ENCODE peak calls at places on chromosomes 4 and X, in nine cellular contexts. J is testis, Z is stomach, S is prostate gland, H is lower leg skin, R is breast epithelium, Y is IMR-90, G is transverse colon, K is body of pancreas. X is an unnamed sample.

GRCh38 chrX:133913009-133913408 is 72.4 kb downstream of the GPC3 start:
- DNase-seq in J (no peak), Z (no peak), S (no peak), H (no peak), R (no peak), Y (no peak), G (no peak), K (no peak), X (no peak)

GRCh38 chr4:186557486-186557885 is 2.1 kb upstream of the MTNR1A start:
- DNase-seq in J (no peak), Z (no peak), S (no peak), H (no peak), R (no peak), Y (peak; percentile 45), G (no peak), K (no peak), X (no peak)

GRCh38 chr4:122456228-122457106 is at the start of gene IL2:
- DNase-seq in J (no peak), Z (no peak), S (no peak), H (no peak), R (no peak), Y (no peak), G (no peak), K (no peak), X (no peak)

GRCh38 chr4:63619771-63620170 is 789.5 kb downstream of the TECRL start:
- DNase-seq in J (no peak), Z (no peak), S (no peak), H (no peak), R (no peak), Y (no peak), G (no peak), K (no peak), X (no peak)

GRCh38 chr4:75211422-75211821 is 278.5 kb downstream of the PARM1 start:
- DNase-seq in J (no peak), Z (no peak), S (no peak), H (no peak), R (no peak), Y (no peak), G (no peak), K (no peak), X (no peak)

GRCh38 chr4:99868126-99868596 is 26.1 kb downstream of the LAMTOR3 start:
- DNase-seq in J (no peak), Z (no peak), S (peak; percentile 22), H (no peak), R (no peak), Y (peak; percentile 25), G (no peak), K (no peak), X (no peak)

GRCh38 chr4:101685126-101685525 is 105.4 kb upstream of the BANK1 start:
- DNase-seq in J (no peak), Z (no peak), S (no peak), H (no peak), R (no peak), Y (no peak), G (no peak), K (no peak), X (no peak)

GRCh38 chr4:54277691-54278090 is 48.6 kb downstream of the PDGFRA start:
- DNase-seq in J (no peak), Z (no peak), S (peak; percentile 33), H (no peak), R (no peak), Y (peak; percentile 92), G (no peak), K (no peak), X (no peak)

GRCh38 chrX:9272166-9272565 is 192.7 kb upstream of the TBL1X start:
- DNase-seq in J (no peak), Z (no peak), S (no peak), H (no peak), R (no peak), Y (no peak), G (no peak), K (no peak), X (no peak)

GRCh38 chrX:49816435-49816834 is 12.7 kb upstream of the PAGE4 start:
- DNase-seq in J (no peak), Z (no peak), S (no peak), H (no peak), R (no peak), Y (no peak), G (no peak), K (no peak), X (no peak)

GRCh38 chr4:146916479-146917076 is 29.1 kb downstream of the TTC29 start:
- DNase-seq in J (peak; percentile 28), Z (no peak), S (no peak), H (no peak), R (no peak), Y (peak; percentile 47), G (no peak), K (no peak), X (no peak)

GRCh38 chr4:55398966-55399365 is 3.2 kb downstream of the TMEM165 start:
- DNase-seq in J (no peak), Z (no peak), S (no peak), H (no peak), R (no peak), Y (peak; percentile 22), G (no peak), K (no peak), X (no peak)

GRCh38 chr4:71833175-71833900 is 49.5 kb upstream of the GC start:
- DNase-seq in J (no peak), Z (peak; percentile 58), S (no peak), H (no peak), R (no peak), Y (no peak), G (peak; percentile 41), K (no peak), X (no peak)

GRCh38 chr4:122873146-122873545 is 46.5 kb downstream of the FGF2 start:
- DNase-seq in J (no peak), Z (no peak), S (no peak), H (no peak), R (no peak), Y (no peak), G (no peak), K (no peak), X (no peak)

GRCh38 chr4:93065790-93066189 is 762.0 kb downstream of the GRID2 start:
- DNase-seq in J (no peak), Z (no peak), S (no peak), H (no peak), R (no peak), Y (no peak), G (no peak), K (no peak), X (no peak)

GRCh38 chrX:51851507-51852085 is 41.8 kb upstream of the MAGED1 start:
- DNase-seq in J (no peak), Z (no peak), S (no peak), H (no peak), R (no peak), Y (no peak), G (no peak), K (no peak), X (no peak)

GRCh38 chrX:51853251-51853650 is 40.2 kb upstream of the MAGED1 start:
- DNase-seq in J (no peak), Z (no peak), S (no peak), H (no peak), R (no peak), Y (no peak), G (no peak), K (no peak), X (no peak)

GRCh38 chrX:51852096-51852495 is 41.3 kb upstream of the MAGED1 start:
- DNase-seq in J (no peak), Z (no peak), S (no peak), H (no peak), R (no peak), Y (no peak), G (no peak), K (no peak), X (no peak)

GRCh38 chrX:51855698-51856097 is 37.7 kb upstream of the MAGED1 start:
- DNase-seq in J (no peak), Z (no peak), S (no peak), H (no peak), R (no peak), Y (no peak), G (no peak), K (no peak), X (no peak)

GRCh38 chrX:51852621-51853020 is 40.8 kb upstream of the MAGED1 start:
- DNase-seq in J (no peak), Z (no peak), S (no peak), H (no peak), R (no peak), Y (no peak), G (no peak), K (no peak), X (no peak)
- H3K4me3 ChIP-seq in J (no peak overlapping the region), Z (no peak overlapping the region), S (no peak overlapping the region), H (no peak overlapping the region), R (no peak overlapping the region), Y (no peak overlapping the region), G (no peak overlapping the region), K (no peak overlapping the region), X (no peak overlapping the region)

DNA sequence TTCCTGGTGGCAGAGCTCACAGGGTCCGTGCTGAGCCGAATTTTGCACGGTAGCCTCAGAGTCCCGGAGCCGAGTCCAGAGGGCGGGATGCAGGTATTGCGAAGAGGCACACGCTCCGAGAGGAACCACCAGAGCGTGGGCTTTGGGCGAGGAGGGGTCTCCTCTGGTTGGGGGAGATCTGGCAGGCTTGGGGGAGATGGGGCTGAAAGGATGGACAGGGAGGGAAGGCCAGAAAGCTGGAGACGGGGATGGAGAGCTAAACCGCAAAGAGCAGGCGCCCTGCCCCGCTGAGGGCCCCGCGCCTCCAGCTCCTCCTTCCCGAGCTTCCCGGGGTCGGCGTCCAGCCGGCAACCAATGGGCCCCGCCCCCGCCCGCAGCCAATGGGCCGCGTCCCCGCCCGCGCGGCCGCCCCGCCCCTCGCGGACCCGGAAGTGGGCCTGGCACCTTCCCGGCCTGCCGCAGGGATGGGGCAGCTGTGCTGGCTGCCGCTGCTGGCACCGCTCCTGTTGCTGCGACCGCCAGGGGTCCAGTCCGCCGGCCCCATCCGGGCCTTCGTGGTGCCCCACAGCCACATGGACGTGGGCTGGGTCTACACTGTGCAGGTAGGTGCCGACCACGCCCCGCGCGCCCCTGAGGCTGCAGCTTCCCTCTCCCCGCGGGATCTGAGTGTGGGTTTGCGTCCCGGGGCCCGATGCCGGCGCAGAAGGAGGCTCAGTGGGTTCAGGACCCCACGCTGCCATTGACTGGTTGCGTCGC is at the start of gene MAN2B2:
- DNase-seq in J (peak; percentile 90), Z (peak; percentile 93), S (peak; percentile 84), H (peak; percentile 97), R (peak; percentile 88), Y (peak; percentile 63), G (peak; percentile 93), K (peak; percentile 91), X (peak; percentile 91)
- TF ChIP-seq POLR2A in J (no peak), Z (peak; percentile 50), S (peak; percentile 35), H (no peak), R (no peak), Y (peak; percentile 62), G (peak; percentile 74), K (peak; percentile 82), X (peak; percentile 64)

DNA sequence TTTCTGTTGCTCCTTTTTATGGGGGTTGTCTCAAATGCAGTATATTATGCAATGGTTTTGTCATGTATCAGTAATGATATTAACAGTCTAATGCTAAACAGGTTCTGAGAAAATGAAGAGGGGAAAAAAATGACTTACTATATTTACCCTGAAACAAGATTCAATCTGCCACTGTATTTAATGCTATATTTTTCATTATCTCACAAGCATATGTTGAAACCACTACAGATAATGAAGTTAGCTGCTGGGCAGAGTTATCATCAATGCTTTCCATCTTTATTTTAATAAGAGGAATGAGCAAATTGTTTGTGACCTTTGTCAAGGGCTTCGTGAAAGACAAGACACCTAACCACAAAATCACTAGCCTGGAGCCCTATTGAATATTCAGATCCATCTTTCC is 32.6 kb upstream of the NAA11 start:
- DNase-seq in J (no peak), Z (no peak), S (no peak), H (no peak), R (no peak), Y (no peak), G (no peak), K (no peak), X (no peak)
- H3K4me3 ChIP-seq in J (no peak overlapping the region), Z (no peak overlapping the region), S (no peak overlapping the region), H (no peak overlapping the region), R (no peak overlapping the region), Y (no peak overlapping the region), G (no peak overlapping the region), K (no peak overlapping the region), X (no peak overlapping the region)

GRCh38 chr4:25913851-25914669 is at the start of gene SMIM20:
- DNase-seq in J (peak; percentile 94), Z (peak; percentile 92), S (peak; percentile 91), H (peak; percentile 97), R (peak; percentile 92), Y (peak; percentile 86), G (peak; percentile 94), K (peak; percentile 91), X (peak; percentile 92)
- TF ChIP-seq POLR2A in J (no peak), Z (peak; percentile 5), S (peak; percentile 54), H (no peak), R (peak; percentile 53), Y (peak; percentile 70), G (peak; percentile 79), K (peak; percentile 85), X (no peak)

X was measured in uterus.